ENCODE peak calls at places on chromosomes 6 and 20, in six cellular contexts. One of them, this sample, is unnamed.

GRCh38 chr6:57242505-57242904 is 20.4 kb upstream of the RAB23 start:
- DNase-seq in activated T-cell treated with anti-CD3 and anti-CD28 coated beads, Interleukin-2, amount 50 U/mL, for 72 hours: no peak
- DNase-seq in COR-L47: no peak
- DNase-seq in stimulated activated CD8-positive, alpha-beta memory T cell treated with anti-CD3 and anti-CD28 coated beads, Interleukin-12 subunit alpha, Interleukin-12 subunit beta, amount 100 ng/mL, for 4 hours: no peak
- DNase-seq in GM13976: no peak
- DNase-seq in ELR: peak
- DNase-seq in this sample: no peak

GRCh38 chr6:1970151-1970561 is 275.2 kb downstream of the GMDS start:
- DNase-seq in activated T-cell treated with anti-CD3 and anti-CD28 coated beads, Interleukin-2, amount 50 U/mL, for 72 hours: no peak
- DNase-seq in COR-L47: no peak
- DNase-seq in stimulated activated CD8-positive, alpha-beta memory T cell treated with anti-CD3 and anti-CD28 coated beads, Interleukin-12 subunit alpha, Interleukin-12 subunit beta, amount 100 ng/mL, for 4 hours: no peak
- DNase-seq in GM13976: no peak
- DNase-seq in ELR: no peak
- DNase-seq in this sample: no peak

GRCh38 chr6:126307859-126308258 is 32.1 kb upstream of the CENPW start:
- DNase-seq in activated T-cell treated with anti-CD3 and anti-CD28 coated beads, Interleukin-2, amount 50 U/mL, for 72 hours: no peak
- DNase-seq in COR-L47: no peak
- DNase-seq in stimulated activated CD8-positive, alpha-beta memory T cell treated with anti-CD3 and anti-CD28 coated beads, Interleukin-12 subunit alpha, Interleukin-12 subunit beta, amount 100 ng/mL, for 4 hours: no peak
- DNase-seq in GM13976: no peak
- DNase-seq in ELR: peak
- DNase-seq in this sample: no peak

GRCh38 chr6:142731611-142732010 is 213.4 kb downstream of the HIVEP2 start:
- DNase-seq in activated T-cell treated with anti-CD3 and anti-CD28 coated beads, Interleukin-2, amount 50 U/mL, for 72 hours: no peak
- DNase-seq in COR-L47: no peak
- DNase-seq in stimulated activated CD8-positive, alpha-beta memory T cell treated with anti-CD3 and anti-CD28 coated beads, Interleukin-12 subunit alpha, Interleukin-12 subunit beta, amount 100 ng/mL, for 4 hours: no peak
- DNase-seq in GM13976: no peak
- DNase-seq in ELR: no peak
- DNase-seq in this sample: no peak

GRCh38 chr6:92050216-92050615 is 1369.1 kb downstream of the EPHA7 start:
- DNase-seq in activated T-cell treated with anti-CD3 and anti-CD28 coated beads, Interleukin-2, amount 50 U/mL, for 72 hours: no peak
- DNase-seq in COR-L47: no peak
- DNase-seq in stimulated activated CD8-positive, alpha-beta memory T cell treated with anti-CD3 and anti-CD28 coated beads, Interleukin-12 subunit alpha, Interleukin-12 subunit beta, amount 100 ng/mL, for 4 hours: no peak
- DNase-seq in GM13976: no peak
- DNase-seq in ELR: no peak
- DNase-seq in this sample: no peak

GRCh38 chr6:114033606-114034005 is 62.7 kb upstream of the HDAC2 start:
- DNase-seq in activated T-cell treated with anti-CD3 and anti-CD28 coated beads, Interleukin-2, amount 50 U/mL, for 72 hours: no peak
- DNase-seq in COR-L47: no peak
- DNase-seq in stimulated activated CD8-positive, alpha-beta memory T cell treated with anti-CD3 and anti-CD28 coated beads, Interleukin-12 subunit alpha, Interleukin-12 subunit beta, amount 100 ng/mL, for 4 hours: no peak
- DNase-seq in GM13976: no peak
- DNase-seq in ELR: peak
- DNase-seq in this sample: no peak

GRCh38 chr6:73652637-73653570 is 888 bp downstream of the SLC17A5 start:
- DNase-seq in activated T-cell treated with anti-CD3 and anti-CD28 coated beads, Interleukin-2, amount 50 U/mL, for 72 hours: peak
- DNase-seq in COR-L47: peak
- DNase-seq in stimulated activated CD8-positive, alpha-beta memory T cell treated with anti-CD3 and anti-CD28 coated beads, Interleukin-12 subunit alpha, Interleukin-12 subunit beta, amount 100 ng/mL, for 4 hours: peak
- DNase-seq in GM13976: peak
- DNase-seq in ELR: peak
- DNase-seq in this sample: peak

GRCh38 chr20:51223163-51223562 is 200.3 kb upstream of the KCNG1 start:
- DNase-seq in activated T-cell treated with anti-CD3 and anti-CD28 coated beads, Interleukin-2, amount 50 U/mL, for 72 hours: no peak
- DNase-seq in COR-L47: no peak
- DNase-seq in stimulated activated CD8-positive, alpha-beta memory T cell treated with anti-CD3 and anti-CD28 coated beads, Interleukin-12 subunit alpha, Interleukin-12 subunit beta, amount 100 ng/mL, for 4 hours: no peak
- DNase-seq in GM13976: no peak
- DNase-seq in ELR: no peak
- DNase-seq in this sample: no peak

GRCh38 chr6:21441386-21441785 is 152.2 kb upstream of the SOX4 start:
- DNase-seq in activated T-cell treated with anti-CD3 and anti-CD28 coated beads, Interleukin-2, amount 50 U/mL, for 72 hours: peak
- DNase-seq in COR-L47: no peak
- DNase-seq in stimulated activated CD8-positive, alpha-beta memory T cell treated with anti-CD3 and anti-CD28 coated beads, Interleukin-12 subunit alpha, Interleukin-12 subunit beta, amount 100 ng/mL, for 4 hours: no peak
- DNase-seq in GM13976: no peak
- DNase-seq in ELR: peak
- DNase-seq in this sample: no peak

GRCh38 chr6:108745664-108746336 is 102.4 kb upstream of the ARMC2 start:
- DNase-seq in activated T-cell treated with anti-CD3 and anti-CD28 coated beads, Interleukin-2, amount 50 U/mL, for 72 hours: no peak
- DNase-seq in COR-L47: no peak
- DNase-seq in stimulated activated CD8-positive, alpha-beta memory T cell treated with anti-CD3 and anti-CD28 coated beads, Interleukin-12 subunit alpha, Interleukin-12 subunit beta, amount 100 ng/mL, for 4 hours: no peak
- DNase-seq in GM13976: no peak
- DNase-seq in ELR: no peak
- DNase-seq in this sample: no peak

GRCh38 chr6:92667843-92668242 is 751.5 kb downstream of the EPHA7 start:
- DNase-seq in activated T-cell treated with anti-CD3 and anti-CD28 coated beads, Interleukin-2, amount 50 U/mL, for 72 hours: no peak
- DNase-seq in COR-L47: no peak
- DNase-seq in stimulated activated CD8-positive, alpha-beta memory T cell treated with anti-CD3 and anti-CD28 coated beads, Interleukin-12 subunit alpha, Interleukin-12 subunit beta, amount 100 ng/mL, for 4 hours: no peak
- DNase-seq in GM13976: no peak
- DNase-seq in ELR: no peak
- DNase-seq in this sample: no peak

GRCh38 chr6:96787846-96788580 is 49.3 kb downstream of the GPR63 start:
- DNase-seq in activated T-cell treated with anti-CD3 and anti-CD28 coated beads, Interleukin-2, amount 50 U/mL, for 72 hours: no peak
- DNase-seq in COR-L47: peak
- DNase-seq in stimulated activated CD8-positive, alpha-beta memory T cell treated with anti-CD3 and anti-CD28 coated beads, Interleukin-12 subunit alpha, Interleukin-12 subunit beta, amount 100 ng/mL, for 4 hours: no peak
- DNase-seq in GM13976: no peak
- DNase-seq in ELR: no peak
- DNase-seq in this sample: no peak

GRCh38 chr6:3407840-3408239 is 49.0 kb downstream of the SLC22A23 start:
- DNase-seq in activated T-cell treated with anti-CD3 and anti-CD28 coated beads, Interleukin-2, amount 50 U/mL, for 72 hours: no peak
- DNase-seq in COR-L47: no peak
- DNase-seq in stimulated activated CD8-positive, alpha-beta memory T cell treated with anti-CD3 and anti-CD28 coated beads, Interleukin-12 subunit alpha, Interleukin-12 subunit beta, amount 100 ng/mL, for 4 hours: no peak
- DNase-seq in GM13976: no peak
- DNase-seq in ELR: no peak
- DNase-seq in this sample: no peak

GRCh38 chr6:111486921-111487320 is 3.9 kb upstream of the REV3L start:
- DNase-seq in activated T-cell treated with anti-CD3 and anti-CD28 coated beads, Interleukin-2, amount 50 U/mL, for 72 hours: peak
- DNase-seq in COR-L47: no peak
- DNase-seq in stimulated activated CD8-positive, alpha-beta memory T cell treated with anti-CD3 and anti-CD28 coated beads, Interleukin-12 subunit alpha, Interleukin-12 subunit beta, amount 100 ng/mL, for 4 hours: no peak
- DNase-seq in GM13976: no peak
- DNase-seq in ELR: no peak
- DNase-seq in this sample: no peak

GRCh38 chr6:68069921-68070709 is 565.0 kb upstream of the ADGRB3 start:
- DNase-seq in activated T-cell treated with anti-CD3 and anti-CD28 coated beads, Interleukin-2, amount 50 U/mL, for 72 hours: no peak
- DNase-seq in COR-L47: no peak
- DNase-seq in stimulated activated CD8-positive, alpha-beta memory T cell treated with anti-CD3 and anti-CD28 coated beads, Interleukin-12 subunit alpha, Interleukin-12 subunit beta, amount 100 ng/mL, for 4 hours: no peak
- DNase-seq in GM13976: no peak
- DNase-seq in ELR: no peak
- DNase-seq in this sample: no peak

GRCh38 chr6:118500130-118501015 is 47.7 kb upstream of the PLN start:
- DNase-seq in activated T-cell treated with anti-CD3 and anti-CD28 coated beads, Interleukin-2, amount 50 U/mL, for 72 hours: no peak
- DNase-seq in COR-L47: no peak
- DNase-seq in stimulated activated CD8-positive, alpha-beta memory T cell treated with anti-CD3 and anti-CD28 coated beads, Interleukin-12 subunit alpha, Interleukin-12 subunit beta, amount 100 ng/mL, for 4 hours: no peak
- DNase-seq in GM13976: no peak
- DNase-seq in ELR: no peak
- DNase-seq in this sample: no peak

GRCh38 chr6:156336096-156336495 is 441.1 kb upstream of the ARID1B start:
- DNase-seq in activated T-cell treated with anti-CD3 and anti-CD28 coated beads, Interleukin-2, amount 50 U/mL, for 72 hours: no peak
- DNase-seq in COR-L47: no peak
- DNase-seq in stimulated activated CD8-positive, alpha-beta memory T cell treated with anti-CD3 and anti-CD28 coated beads, Interleukin-12 subunit alpha, Interleukin-12 subunit beta, amount 100 ng/mL, for 4 hours: no peak
- DNase-seq in GM13976: no peak
- DNase-seq in ELR: no peak
- DNase-seq in this sample: no peak

This sample was measured in KG1.